ENCODE peak calls at places on chromosomes 16 and 17, in four cellular contexts. One of them, this sample, is unnamed.

GRCh38 chr16:58507963-58508670 is 7.2 kb upstream of the SETD6 start:
- DNase-seq in keratinocyte: no peak
- DNase-seq in IMR-90: no peak
- DNase-seq in K562: no peak
- DNase-seq in this sample: no peak

GRCh38 chr16:1681032-1681431 is 3.0 kb downstream of the JPT2 start:
- DNase-seq in K562: no peak
- DNase-seq in IMR-90: no peak
- DNase-seq in keratinocyte: no peak
- DNase-seq in this sample: no peak

GRCh38 chr16:85365120-85365519 is 248.0 kb upstream of the GSE1 start:
- DNase-seq in keratinocyte: no peak
- DNase-seq in K562: no peak
- DNase-seq in IMR-90: no peak
- DNase-seq in this sample: no peak

GRCh38 chr17:75587718-75588545 is at the start of gene MYO15B:
- DNase-seq in K562: peak; percentile 43
- DNase-seq in keratinocyte: no peak
- DNase-seq in IMR-90: no peak
- DNase-seq in this sample: peak; percentile 40

GRCh38 chr16:78791011-78791410 is 691.6 kb downstream of the WWOX start:
- DNase-seq in IMR-90: no peak
- DNase-seq in keratinocyte: no peak
- DNase-seq in K562: no peak
- DNase-seq in this sample: no peak

GRCh38 chr16:84854759-84855158 is 35.0 kb downstream of the CRISPLD2 start:
- DNase-seq in keratinocyte: no peak
- DNase-seq in K562: no peak
- DNase-seq in IMR-90: peak; percentile 67
- DNase-seq in this sample: no peak

GRCh38 chr17:74354123-74354522 is 7.5 kb downstream of the BTBD17 start:
- DNase-seq in IMR-90: no peak
- DNase-seq in K562: peak; percentile 84
- DNase-seq in keratinocyte: no peak
- DNase-seq in this sample: no peak

GRCh38 chr16:77306050-77306616 is 106.9 kb downstream of the SYCE1L start:
- DNase-seq in keratinocyte: no peak
- DNase-seq in K562: no peak
- DNase-seq in IMR-90: no peak
- DNase-seq in this sample: no peak

GRCh38 chr16:51143166-51143565 is 7.9 kb downstream of the SALL1 start:
- DNase-seq in keratinocyte: no peak
- DNase-seq in IMR-90: no peak
- DNase-seq in K562: no peak
- DNase-seq in this sample: no peak

GRCh38 chr16:1019934-1020305 is 38.4 kb downstream of the SOX8 start:
- DNase-seq in keratinocyte: no peak
- DNase-seq in K562: no peak
- DNase-seq in IMR-90: no peak
- DNase-seq in this sample: no peak

GRCh38 chr17:77392376-77393273 is 251.9 kb downstream of the SEC14L1 start:
- DNase-seq in IMR-90: no peak
- DNase-seq in K562: peak; percentile 66
- DNase-seq in keratinocyte: no peak
- DNase-seq in this sample: no peak

GRCh38 chr17:68533887-68534700 is 21.9 kb downstream of the PRKAR1A start:
- DNase-seq in K562: no peak
- DNase-seq in keratinocyte: no peak
- DNase-seq in IMR-90: peak; percentile 50
- DNase-seq in this sample: peak; percentile 29

GRCh38 chr17:82800885-82801284 is 38.9 kb downstream of the ZNF750 start:
- DNase-seq in IMR-90: no peak
- DNase-seq in keratinocyte: no peak
- DNase-seq in K562: no peak
- DNase-seq in this sample: no peak

GRCh38 chr17:48258317-48258716 is 150.8 kb downstream of the SNX11 start:
- DNase-seq in IMR-90: no peak
- DNase-seq in K562: no peak
- DNase-seq in keratinocyte: no peak
- DNase-seq in this sample: no peak

GRCh38 chr16:6363891-6364607 is 968.6 kb upstream of the RBFOX1 start:
- DNase-seq in K562: no peak
- DNase-seq in keratinocyte: no peak
- DNase-seq in IMR-90: no peak
- DNase-seq in this sample: no peak

GRCh38 chr17:40307001-40307690 is 1.8 kb upstream of the RARA start:
- DNase-seq in IMR-90: no peak
- DNase-seq in K562: peak; percentile 45
- DNase-seq in keratinocyte: no peak
- DNase-seq in this sample: no peak

GRCh38 chr17:68993112-68993511 is 37.9 kb upstream of the ABCA8 start:
- DNase-seq in keratinocyte: no peak
- DNase-seq in K562: no peak
- DNase-seq in IMR-90: peak; percentile 38
- DNase-seq in this sample: no peak

GRCh38 chr16:27776556-27776955 is 226.6 kb downstream of the KATNIP start:
- DNase-seq in IMR-90: no peak
- DNase-seq in K562: no peak
- DNase-seq in keratinocyte: no peak
- DNase-seq in this sample: no peak

GRCh38 chr17:80455328-80455710 is 21.1 kb downstream of the NPTX1 start:
- DNase-seq in K562: no peak
- DNase-seq in keratinocyte: no peak
- DNase-seq in IMR-90: peak; percentile 46
- DNase-seq in this sample: no peak

GRCh38 chr17:66040402-66040801 is 151.5 kb downstream of the CEP112 start:
- DNase-seq in K562: no peak
- DNase-seq in keratinocyte: no peak
- DNase-seq in IMR-90: no peak
- DNase-seq in this sample: no peak

GRCh38 chr17:77830816-77831490 is 127.5 kb upstream of the TNRC6C start:
- DNase-seq in K562: no peak
- DNase-seq in IMR-90: no peak
- DNase-seq in keratinocyte: no peak
- DNase-seq in this sample: no peak

GRCh38 chr16:47774661-47775060 is 313.5 kb downstream of the PHKB start:
- DNase-seq in K562: no peak
- DNase-seq in IMR-90: peak; percentile 52
- DNase-seq in keratinocyte: no peak
- DNase-seq in this sample: no peak

GRCh38 chr16:56702836-56703235 is 20.6 kb downstream of the MT1X start:
- DNase-seq in keratinocyte: no peak
- DNase-seq in K562: no peak
- DNase-seq in IMR-90: no peak
- DNase-seq in this sample: no peak

GRCh38 chr16:81740163-81740562 is 38.9 kb upstream of the PLCG2 start:
- DNase-seq in K562: peak; percentile 62
- DNase-seq in IMR-90: no peak
- DNase-seq in keratinocyte: no peak
- DNase-seq in this sample: no peak

GRCh38 chr16:22659933-22660332 is 149.2 kb downstream of the NPIPB5 start:
- DNase-seq in keratinocyte: no peak
- DNase-seq in K562: no peak
- DNase-seq in IMR-90: no peak
- DNase-seq in this sample: no peak

GRCh38 chr17:14308636-14308964 is 7.7 kb downstream of the HS3ST3B1 start:
- DNase-seq in keratinocyte: no peak
- DNase-seq in K562: no peak
- DNase-seq in IMR-90: no peak
- DNase-seq in this sample: no peak

GRCh38 chr17:79904865-79905264 is 65.6 kb upstream of the CBX4 start:
- DNase-seq in IMR-90: no peak
- DNase-seq in keratinocyte: no peak
- DNase-seq in K562: no peak
- DNase-seq in this sample: no peak

GRCh38 chr17:37743875-37744632 is 805 bp downstream of the HNF1B start:
- DNase-seq in K562: no peak
- DNase-seq in keratinocyte: no peak
- DNase-seq in IMR-90: no peak
- DNase-seq in this sample: no peak

GRCh38 chr17:8225813-8226535 is 15.6 kb upstream of the AURKB start:
- DNase-seq in K562: peak; percentile 28
- DNase-seq in IMR-90: peak; percentile 84
- DNase-seq in keratinocyte: no peak
- DNase-seq in this sample: peak; percentile 78

GRCh38 chr17:19938736-19939135 is 38.9 kb downstream of the AKAP10 start:
- DNase-seq in keratinocyte: no peak
- DNase-seq in IMR-90: no peak
- DNase-seq in K562: no peak
- DNase-seq in this sample: no peak

DNA sequence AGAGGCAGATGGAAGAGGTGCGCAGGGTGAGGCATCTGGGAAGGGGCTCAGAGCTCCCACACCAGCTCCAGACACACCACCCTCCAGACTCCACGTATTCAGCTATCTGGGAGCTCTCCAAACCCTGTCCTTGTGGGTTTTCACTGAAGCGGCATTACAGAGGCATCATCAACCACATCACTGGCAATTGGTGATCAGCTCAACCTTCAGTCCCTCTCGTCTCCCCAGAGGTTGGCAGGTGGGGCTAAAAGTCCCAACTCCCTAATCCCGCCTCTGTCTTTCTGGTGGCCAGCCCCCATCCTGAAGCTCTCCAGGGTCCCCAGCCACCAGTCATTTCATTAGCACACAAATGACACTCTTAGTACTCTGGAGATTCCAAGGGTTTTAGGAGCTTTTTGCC is 123.9 kb downstream of the KCNJ12 start:
- DNase-seq in keratinocyte: no peak
- DNase-seq in K562: no peak
- DNase-seq in IMR-90: no peak
- DNase-seq in this sample: no peak
- H3K9me1 ChIP-seq in keratinocyte: no peaks in the 10 kb centered on the region
- H3K9me1 ChIP-seq in K562: no peaks in the 10 kb centered on the region
- H3K9me1 ChIP-seq in IMR-90: no peaks in the 10 kb centered on the region
- H3K9me1 ChIP-seq in this sample: no peaks in the 10 kb centered on the region

DNA sequence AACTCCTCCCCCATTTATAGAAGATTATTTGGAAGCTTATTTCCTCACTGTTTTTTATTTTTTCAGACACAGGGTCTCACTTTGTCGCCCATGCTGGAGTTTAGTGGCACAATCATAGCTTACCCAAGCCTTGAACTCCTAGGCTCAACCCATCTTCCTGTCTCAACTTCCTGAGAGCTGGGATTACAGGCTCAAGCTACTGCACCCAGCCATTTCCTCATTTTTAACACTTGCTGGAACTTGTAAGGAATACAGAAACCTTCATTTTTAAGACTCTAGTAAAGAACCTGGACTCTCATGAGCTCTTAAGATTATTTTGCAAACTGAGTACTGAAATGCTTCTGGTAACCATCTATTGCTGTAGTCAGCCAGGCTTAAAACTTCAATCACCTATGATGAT is 29.9 kb downstream of the KANSL1 start:
- DNase-seq in K562: no peak
- DNase-seq in keratinocyte: no peak
- DNase-seq in IMR-90: no peak
- DNase-seq in this sample: no peak
- H3K9me1 ChIP-seq in K562: peaks cover 10% of the 10 kb centered on the region
- H3K9me1 ChIP-seq in keratinocyte: peaks cover 8% of the 10 kb centered on the region
- H3K9me1 ChIP-seq in IMR-90: peaks cover 14% of the 10 kb centered on the region
- H3K9me1 ChIP-seq in this sample: peaks cover 6% of the 10 kb centered on the region

GRCh38 chr17:28345420-28346198 is 10.0 kb downstream of the TNFAIP1 start:
- DNase-seq in IMR-90: no peak
- DNase-seq in K562: no peak
- DNase-seq in keratinocyte: no peak
- DNase-seq in this sample: peak; percentile 32

GRCh38 chr17:28347261-28347891 is 10.0 kb downstream of the POLDIP2 start:
- DNase-seq in IMR-90: peak; percentile 90
- DNase-seq in K562: no peak
- DNase-seq in keratinocyte: peak; percentile 73
- DNase-seq in this sample: no peak

GRCh38 chr17:28348979-28349378 is 8.3 kb downstream of the POLDIP2 start:
- DNase-seq in IMR-90: no peak
- DNase-seq in keratinocyte: no peak
- DNase-seq in K562: no peak
- DNase-seq in this sample: no peak

GRCh38 chr17:28346199-28346580 is 10.6 kb downstream of the TNFAIP1 start:
- DNase-seq in IMR-90: no peak
- DNase-seq in keratinocyte: no peak
- DNase-seq in K562: no peak
- DNase-seq in this sample: peak; percentile 32

GRCh38 chr17:28346746-28347246 is 10.5 kb downstream of the POLDIP2 start:
- DNase-seq in K562: peak; percentile 36
- DNase-seq in IMR-90: no peak
- DNase-seq in keratinocyte: no peak
- DNase-seq in this sample: peak; percentile 90
- H3K9me1 ChIP-seq in K562: peaks cover 2% of the 10 kb centered on the region
- H3K9me1 ChIP-seq in IMR-90: peaks cover 12% of the 10 kb centered on the region
- H3K9me1 ChIP-seq in keratinocyte: no peaks in the 10 kb centered on the region
- H3K9me1 ChIP-seq in this sample: no peaks in the 10 kb centered on the region

DNA sequence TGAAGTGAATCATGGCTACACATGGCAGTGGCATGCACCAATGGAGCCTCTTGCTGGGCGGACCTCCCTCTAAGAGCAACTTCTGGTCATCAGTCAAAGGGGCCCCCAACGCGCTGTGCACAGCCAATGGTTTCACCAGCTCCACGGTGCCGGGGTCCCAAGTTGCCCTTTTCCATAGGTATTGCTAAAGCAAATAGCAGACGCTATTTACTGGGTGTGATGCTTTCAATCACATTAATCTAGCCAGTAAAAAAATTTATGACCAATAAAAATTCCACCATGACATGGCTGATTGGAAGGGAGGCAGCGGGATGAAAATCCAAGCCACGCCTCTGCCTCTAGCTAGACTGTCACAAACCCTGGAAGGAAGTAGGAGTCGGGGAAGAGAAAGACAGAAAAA is 680.3 kb upstream of the SOX9 start:
- DNase-seq in IMR-90: peak; percentile 15
- DNase-seq in keratinocyte: no peak
- DNase-seq in K562: no peak
- DNase-seq in this sample: no peak
- H3K9me1 ChIP-seq in IMR-90: peaks cover 5% of the 10 kb centered on the region
- H3K9me1 ChIP-seq in keratinocyte: no peaks in the 10 kb centered on the region
- H3K9me1 ChIP-seq in K562: no peaks in the 10 kb centered on the region
- H3K9me1 ChIP-seq in this sample: no peaks in the 10 kb centered on the region

DNA sequence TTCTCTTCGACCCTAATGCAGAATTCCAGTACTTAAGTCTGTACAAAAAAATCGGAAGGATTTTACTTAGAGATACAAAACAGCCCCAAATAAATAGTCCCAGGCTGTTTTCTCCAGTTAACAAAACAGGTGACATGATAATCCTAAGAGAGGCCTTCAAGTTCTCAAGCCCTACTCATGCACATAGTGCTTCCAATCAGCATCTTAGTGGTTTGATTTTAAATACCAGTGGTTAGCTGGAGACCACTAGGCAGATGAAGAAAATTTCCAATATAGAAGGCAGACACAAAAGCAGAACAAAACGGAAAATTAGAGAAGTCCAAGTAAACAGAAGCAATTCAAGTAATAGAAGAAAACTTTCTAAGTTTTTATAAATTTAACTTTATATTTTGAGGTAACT is 5.2 kb upstream of the OR4D2 start:
- DNase-seq in K562: no peak
- DNase-seq in keratinocyte: no peak
- DNase-seq in IMR-90: no peak
- DNase-seq in this sample: no peak
- H3K9me1 ChIP-seq in K562: no peaks in the 10 kb centered on the region
- H3K9me1 ChIP-seq in keratinocyte: no peaks in the 10 kb centered on the region
- H3K9me1 ChIP-seq in IMR-90: no peaks in the 10 kb centered on the region
- H3K9me1 ChIP-seq in this sample: no peaks in the 10 kb centered on the region